ENCODE peak calls at places on chromosome 4, in nine cellular contexts. Q is stromal cell of bone marrow; I is left ventricle myocardium inferior; H is CD8-positive, alpha-beta T cell; R is prostate gland; S is PC-3; W is iris pigment epithelial cell; T is NCI-H524 treated with DMSO at 0.1 percent for 48 hours; M is EH. Z is an unnamed sample.

GRCh38 chr4:167956676-167957075 is 135.7 kb upstream of the ANXA10 start:
- DNase-seq in I (no peak), Q (no peak), W (peak), R (no peak), T (no peak), S (peak), M (no peak), H (no peak), Z (no peak)

GRCh38 chr4:48902266-48902665 is 4.3 kb downstream of the OCIAD2 start:
- DNase-seq in I (no peak), W (peak), S (peak), M (peak), Q (no peak), H (no peak), R (no peak), T (peak), Z (no peak)

GRCh38 chr4:78032446-78032845 is 24.7 kb upstream of the FRAS1 start:
- DNase-seq in H (no peak), S (no peak), Q (no peak), W (no peak), T (peak), I (no peak), M (no peak), R (no peak), Z (no peak)

GRCh38 chr4:17094811-17095210 is 196.4 kb upstream of the LDB2 start:
- DNase-seq in R (no peak), H (no peak), I (no peak), W (no peak), T (peak), M (peak), S (no peak), Q (no peak), Z (no peak)

GRCh38 chr4:139666735-139667266 is 1.2 kb downstream of the MGST2 start:
- DNase-seq in Q (no peak), H (no peak), W (peak), I (no peak), S (peak), M (peak), T (no peak), R (peak), Z (no peak)

GRCh38 chr4:88159137-88159725 is 792 bp upstream of the ABCG2 start:
- DNase-seq in R (no peak), W (no peak), Q (no peak), T (no peak), S (no peak), M (no peak), I (no peak), H (no peak), Z (no peak)

GRCh38 chr4:95124906-95125504 is 367.2 kb downstream of the BMPR1B start:
- DNase-seq in I (no peak), S (peak), M (peak), Q (peak), W (peak), H (no peak), T (no peak), R (peak), Z (no peak)

GRCh38 chr4:2936773-2937145 is 26.4 kb downstream of the NOP14 start:
- DNase-seq in R (no peak), S (peak), I (peak), T (no peak), M (peak), W (peak), H (no peak), Q (no peak), Z (no peak)

Z was measured in CD8-positive, alpha-beta memory T cell.